ENCODE peak calls at places on chromosomes 12 and 14, in six cellular contexts. X, S, I, Q, B and P are unnamed samples.

GRCh38 chr12:95717336-95717928 is 73.1 kb downstream of the NTN4 start:
- DNase-seq in X (no peak), S (no peak), I (no peak), Q (no peak), B (no peak), P (no peak)

GRCh38 chr14:24055971-24056799 is 4.4 kb downstream of the CARMIL3 start:
- DNase-seq in X (no peak), S (peak; percentile 54), I (no peak), Q (no peak), B (no peak), P (no peak)

GRCh38 chr14:95895720-95896119 is 19.1 kb downstream of the TUNAR start:
- DNase-seq in X (no peak), S (no peak), I (no peak), Q (no peak), B (no peak), P (no peak)

GRCh38 chr12:4809449-4810218 is 89.4 kb downstream of the GALNT8 start:
- DNase-seq in X (no peak), S (no peak), I (no peak), Q (no peak), B (no peak), P (no peak)

GRCh38 chr12:15152456-15152855 is 68.8 kb downstream of the RERG start:
- DNase-seq in X (no peak), S (no peak), I (no peak), Q (peak; percentile 44), B (no peak), P (peak; percentile 56)

GRCh38 chr12:68240975-68241374 is 12.4 kb downstream of the IL22 start:
- DNase-seq in X (no peak), S (no peak), I (no peak), Q (peak; percentile 48), B (no peak), P (peak; percentile 87)

GRCh38 chr12:102429211-102429610 is 51.2 kb downstream of the IGF1 start:
- DNase-seq in X (no peak), S (no peak), I (no peak), Q (no peak), B (no peak), P (no peak)

GRCh38 chr12:26195641-26196423 is 459 bp downstream of the SSPN start:
- DNase-seq in X (no peak), S (peak; percentile 79), I (no peak), Q (peak; percentile 40), B (no peak), P (peak; percentile 48)

GRCh38 chr12:4025420-4026358 is 152.5 kb upstream of the PARP11 start:
- DNase-seq in X (no peak), S (no peak), I (no peak), Q (no peak), B (no peak), P (peak; percentile 16)

GRCh38 chr12:12890492-12890814 is 909 bp upstream of the GPRC5A start:
- DNase-seq in X (no peak), S (no peak), I (no peak), Q (peak; percentile 56), B (no peak), P (no peak)

GRCh38 chr12:109174468-109174867 is 58.1 kb downstream of the ACACB start:
- DNase-seq in X (no peak), S (no peak), I (no peak), Q (no peak), B (no peak), P (no peak)

GRCh38 chr14:89750206-89750867 is 204.2 kb downstream of the EFCAB11 start:
- DNase-seq in X (no peak), S (no peak), I (peak; percentile 18), Q (peak; percentile 27), B (no peak), P (peak; percentile 73)

GRCh38 chr12:65282840-65283239 is 4.4 kb downstream of the MSRB3 start:
- DNase-seq in X (no peak), S (no peak), I (no peak), Q (no peak), B (no peak), P (peak; percentile 15)

GRCh38 chr14:68984686-68985085 is 5.6 kb upstream of the ACTN1 start:
- DNase-seq in X (no peak), S (no peak), I (no peak), Q (no peak), B (no peak), P (no peak)

GRCh38 chr14:24179961-24180726 is 8.3 kb downstream of the REC8 start:
- DNase-seq in X (no peak), S (peak; percentile 49), I (peak; percentile 27), Q (peak; percentile 70), B (no peak), P (peak; percentile 69)

GRCh38 chr12:20350495-20350894 is 17.8 kb upstream of the PDE3A start:
- DNase-seq in X (no peak), S (no peak), I (no peak), Q (peak; percentile 80), B (no peak), P (peak; percentile 78)

GRCh38 chr12:57148469-57149308 is 1.3 kb upstream of the LRP1-AS start:
- DNase-seq in X (no peak), S (peak; percentile 12), I (no peak), Q (peak; percentile 89), B (no peak), P (peak; percentile 73)

GRCh38 chr14:105929327-105930081 is 403.1 kb downstream of the TMEM121 start:
- DNase-seq in X (no peak), S (peak; percentile 57), I (no peak), Q (no peak), B (no peak), P (no peak)

GRCh38 chr12:52360663-52361271 is 6.5 kb downstream of the KRT85 start:
- DNase-seq in X (no peak), S (no peak), I (no peak), Q (no peak), B (no peak), P (no peak)

GRCh38 chr12:52364061-52364460 is 3.2 kb downstream of the KRT85 start:
- DNase-seq in X (no peak), S (no peak), I (no peak), Q (no peak), B (no peak), P (no peak)

GRCh38 chr12:52363111-52363679 is 4.1 kb downstream of the KRT85 start:
- DNase-seq in X (no peak), S (no peak), I (no peak), Q (no peak), B (no peak), P (no peak)

GRCh38 chr12:52361553-52361952 is 5.7 kb downstream of the KRT85 start:
- DNase-seq in X (no peak), S (no peak), I (no peak), Q (no peak), B (no peak), P (no peak)

DNA sequence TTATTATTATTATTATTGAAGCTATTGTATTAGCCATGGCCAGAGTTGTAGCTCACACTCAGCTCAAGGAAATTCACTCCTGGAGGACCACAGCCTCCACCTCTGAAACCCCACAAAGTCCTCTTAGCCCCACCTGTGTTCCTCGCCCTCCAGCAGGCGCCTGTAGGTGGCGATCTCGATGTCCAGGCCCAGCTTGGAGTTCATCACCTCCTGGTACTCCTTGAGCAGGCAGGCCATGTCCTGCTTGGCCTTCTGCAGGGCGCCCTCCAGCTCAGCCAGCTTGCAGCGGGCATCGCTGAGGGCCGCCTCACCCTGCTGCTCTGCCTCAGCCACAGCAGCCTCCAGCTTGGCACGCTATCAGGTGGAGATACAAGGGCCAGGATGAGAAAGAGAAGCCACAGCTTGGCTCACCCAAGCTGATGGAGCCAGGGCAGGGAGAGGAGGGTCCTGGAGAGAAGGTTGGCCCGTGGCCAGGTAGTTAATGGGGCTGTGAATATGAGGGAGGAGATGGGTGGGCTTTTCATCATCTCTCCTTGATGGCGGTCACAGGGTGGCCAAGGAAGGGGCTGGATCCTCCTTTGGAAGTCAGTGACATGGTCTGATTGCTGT is 5.1 kb downstream of the KRT85 start:
- DNase-seq in X (no peak), S (no peak), I (no peak), Q (no peak), B (no peak), P (no peak)
- TF ChIP-seq CTCF in X (peak; percentile 41), S (no peak), I (peak; percentile 9), Q (peak; percentile 28), B (no peak), P (peak; percentile 43)

GRCh38 chr12:92866418-92866817 is 62.7 kb downstream of the EEA1 start:
- DNase-seq in X (no peak), S (no peak), I (no peak), Q (no peak), B (no peak), P (no peak)

DNA sequence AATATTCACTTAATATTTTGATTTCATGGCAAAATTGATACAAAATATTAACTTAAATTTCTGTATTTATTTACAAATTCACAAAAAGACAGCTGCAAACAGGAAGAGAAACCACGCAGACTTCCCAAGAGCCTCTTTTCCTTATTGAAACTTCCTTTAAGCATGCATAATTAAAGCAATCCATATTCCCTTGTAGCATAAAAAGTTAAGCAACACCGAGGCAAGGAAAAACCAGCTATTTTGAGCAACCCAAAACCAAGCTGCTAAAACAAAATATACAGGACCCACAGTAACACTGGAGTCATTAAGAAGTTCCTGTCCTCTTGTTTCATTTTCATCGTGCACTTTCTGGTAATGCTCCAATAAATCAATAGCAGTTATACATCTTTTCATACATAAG is 58.0 kb downstream of the EEA1 start:
- DNase-seq in X (no peak), S (no peak), I (no peak), Q (no peak), B (no peak), P (no peak)
- H3K4me3 ChIP-seq in X (no peak overlapping the region), S (no peak overlapping the region), I (no peak overlapping the region), Q (no peak overlapping the region), B (no peak overlapping the region), P (no peak overlapping the region)

GRCh38 chr14:86057018-86057667 is 527.2 kb downstream of the FLRT2 start:
- DNase-seq in X (no peak), S (no peak), I (no peak), Q (peak; percentile 39), B (no peak), P (peak; percentile 62)

GRCh38 chr14:86050072-86050683 is 520.2 kb downstream of the FLRT2 start:
- DNase-seq in X (no peak), S (no peak), I (no peak), Q (no peak), B (no peak), P (peak; percentile 9)

GRCh38 chr14:86052868-86053267 is 522.9 kb downstream of the FLRT2 start:
- DNase-seq in X (no peak), S (no peak), I (no peak), Q (no peak), B (no peak), P (no peak)

GRCh38 chr14:86055512-86055911 is 525.6 kb downstream of the FLRT2 start:
- DNase-seq in X (no peak), S (no peak), I (no peak), Q (peak; percentile 3), B (no peak), P (peak; percentile 53)
- TF ChIP-seq CTCF in X (no peak), S (no peak), I (peak; percentile 30), Q (no peak), B (no peak), P (peak; percentile 49)

GRCh38 chr12:124044021-124044420 is 71.0 kb downstream of the ZNF664 start:
- DNase-seq in X (no peak), S (no peak), I (no peak), Q (no peak), B (no peak), P (no peak)

GRCh38 chr12:124047045-124047566 is 74.1 kb downstream of the ZNF664 start:
- DNase-seq in X (no peak), S (no peak), I (no peak), Q (no peak), B (no peak), P (no peak)

GRCh38 chr12:124045671-124046070 is 72.7 kb downstream of the ZNF664 start:
- DNase-seq in X (no peak), S (no peak), I (no peak), Q (no peak), B (no peak), P (no peak)

GRCh38 chr12:124046206-124046740 is 73.3 kb downstream of the ZNF664 start:
- DNase-seq in X (no peak), S (no peak), I (no peak), Q (no peak), B (no peak), P (no peak)

GRCh38 chr12:124044809-124045321 is 71.8 kb downstream of the ZNF664 start:
- DNase-seq in X (no peak), S (no peak), I (no peak), Q (no peak), B (no peak), P (peak; percentile 46)
- H3K4me3 ChIP-seq in X (no peak overlapping the region), S (no peak overlapping the region), I (no peak overlapping the region), Q (no peak overlapping the region), B (no peak overlapping the region), P (no peak overlapping the region)